ENCODE peak calls at places on chromosomes 16 and 17, in seven cellular contexts. T, B, U, V, R, Q and F are unnamed samples.

GRCh38 chr17:47982091-47982617 is 11.2 kb downstream of the CDK5RAP3 start:
- DNase-seq in T (no peak), B (no peak), U (no peak), V (no peak), R (no peak), Q (no peak), F (no peak)

GRCh38 chr17:71494045-71494444 is 626.8 kb upstream of the SOX9 start:
- DNase-seq in T (no peak), B (no peak), U (no peak), V (no peak), R (no peak), Q (peak; percentile 76), F (no peak)

GRCh38 chr17:559699-560378 is 154.8 kb downstream of the VPS53 start:
- DNase-seq in T (peak; percentile 56), B (no peak), U (no peak), V (no peak), R (peak; percentile 87), Q (peak; percentile 73), F (peak; percentile 37)

GRCh38 chr17:10130263-10130662 is 68.1 kb downstream of the GAS7 start:
- DNase-seq in T (no peak), B (no peak), U (no peak), V (no peak), R (no peak), Q (no peak), F (no peak)

GRCh38 chr17:71975998-71976649 is 144.7 kb upstream of the SOX9 start:
- DNase-seq in T (peak; percentile 91), B (peak; percentile 86), U (no peak), V (peak; percentile 61), R (peak; percentile 80), Q (peak; percentile 97), F (no peak)

GRCh38 chr16:58346831-58347371 is 45.4 kb upstream of the GINS3 start:
- DNase-seq in T (no peak), B (no peak), U (no peak), V (no peak), R (no peak), Q (no peak), F (no peak)

GRCh38 chr16:57752581-57753447 is 17.2 kb downstream of the KATNB1 start:
- DNase-seq in T (peak; percentile 33), B (no peak), U (no peak), V (no peak), R (no peak), Q (no peak), F (no peak)

GRCh38 chr17:8185580-8186445 is 4.2 kb downstream of the BORCS6 start:
- DNase-seq in T (peak; percentile 92), B (peak; percentile 97), U (peak; percentile 77), V (no peak), R (peak; percentile 72), Q (peak; percentile 86), F (peak; percentile 76)

GRCh38 chr17:57455063-57455914 is 199.0 kb downstream of the MSI2 start:
- DNase-seq in T (no peak), B (no peak), U (peak; percentile 81), V (no peak), R (no peak), Q (peak; percentile 94), F (no peak)

GRCh38 chr17:35214192-35214591 is 20.0 kb upstream of the SLC35G3 start:
- DNase-seq in T (no peak), B (no peak), U (peak; percentile 98), V (no peak), R (no peak), Q (no peak), F (no peak)

GRCh38 chr17:45382982-45383381 is 49.7 kb downstream of the ARHGAP27 start:
- DNase-seq in T (no peak), B (no peak), U (no peak), V (no peak), R (no peak), Q (no peak), F (no peak)

GRCh38 chr16:65116216-65116615 is 5.6 kb downstream of the CDH11 start:
- DNase-seq in T (no peak), B (no peak), U (no peak), V (no peak), R (no peak), Q (no peak), F (no peak)